ENCODE peak calls at places on chromosomes 2 and 18, in nine cellular contexts. F is A172; J is stimulated activated CD4-positive, alpha-beta T cell treated with anti-CD3 and anti-CD28 coated beads, Interleukin-4, amount 100 ng/mL, for 4 hours; C is occipital lobe; B is stromal cell of bone marrow; V is neural crest cell; G is WTC11; M is uterus; W is activated CD4-positive, alpha-beta T cell treated with anti-CD3 and anti-CD28 coated beads for 24 hours. P is an unnamed sample.

GRCh38 chr18:5879479-5879882 is 15.8 kb downstream of the TMEM200C start:
- DNase-seq in J (no peak), M (no peak), F (peak; percentile 4), G (no peak), C (no peak), B (peak; percentile 22), W (no peak), V (no peak), P (peak; percentile 43)

GRCh38 chr18:67359868-67360838 is 156.4 kb downstream of the DSEL start:
- DNase-seq in F (peak; percentile 70), B (peak; percentile 92), M (peak; percentile 65), V (no peak), J (no peak), G (no peak), C (peak; percentile 46), W (peak; percentile 29), P (no peak)

GRCh38 chr2:189836644-189837043 is 52.4 kb downstream of the PMS1 start:
- DNase-seq in J (no peak), F (peak; percentile 45), B (no peak), M (no peak), C (no peak), G (no peak), W (no peak), V (no peak), P (no peak)

GRCh38 chr2:1829831-1830230 is 85.5 kb upstream of the PXDN start:
- DNase-seq in W (no peak), V (no peak), G (no peak), J (no peak), C (no peak), M (no peak), F (no peak), B (no peak), P (no peak)

GRCh38 chr2:168180914-168181313 is 66.5 kb downstream of the STK39 start:
- DNase-seq in M (no peak), G (no peak), J (no peak), C (no peak), W (no peak), F (no peak), B (no peak), V (no peak), P (peak; percentile 50)

GRCh38 chr2:121689356-121689755 is 40.1 kb upstream of the CLASP1 start:
- DNase-seq in J (no peak), B (no peak), G (no peak), C (no peak), W (no peak), F (no peak), M (no peak), V (peak; percentile 20), P (peak; percentile 4)

GRCh38 chr18:13217466-13217961 is 1.0 kb upstream of the LDLRAD4 start:
- DNase-seq in G (peak; percentile 58), C (peak; percentile 57), J (peak; percentile 55), M (peak; percentile 49), W (peak; percentile 27), B (no peak), F (peak; percentile 40), V (peak; percentile 38), P (peak; percentile 55)

GRCh38 chr2:146324954-146325353 is 1519.9 kb upstream of the ACVR2A start:
- DNase-seq in F (no peak), M (no peak), G (no peak), C (no peak), B (no peak), W (no peak), V (no peak), J (no peak), P (no peak)

GRCh38 chr2:49940616-49941015 is 786.3 kb upstream of the FSHR start:
- DNase-seq in M (no peak), W (no peak), F (peak; percentile 3), V (no peak), C (no peak), B (no peak), J (no peak), G (no peak), P (no peak)

GRCh38 chr18:6370886-6371635 is 43.6 kb downstream of the L3MBTL4 start:
- DNase-seq in B (no peak), F (no peak), C (no peak), G (no peak), M (no peak), V (no peak), W (no peak), J (no peak), P (no peak)

GRCh38 chr2:9552491-9553178 is 3.0 kb downstream of the ADAM17 start:
- DNase-seq in J (no peak), F (peak; percentile 59), V (no peak), G (no peak), C (no peak), M (no peak), B (peak; percentile 76), W (no peak), P (no peak)

GRCh38 chr2:178386951-178387602 is 63.9 kb downstream of the PRKRA start:
- DNase-seq in B (peak; percentile 15), M (no peak), W (no peak), C (no peak), J (no peak), V (no peak), F (no peak), G (no peak), P (no peak)

GRCh38 chr2:70561893-70562292 is 8.3 kb upstream of the TGFA start:
- DNase-seq in W (no peak), J (no peak), M (no peak), G (no peak), B (no peak), C (no peak), V (no peak), F (no peak), P (no peak)

GRCh38 chr2:65630643-65631042 is 198.2 kb upstream of the SPRED2 start:
- DNase-seq in C (no peak), F (peak; percentile 79), W (no peak), V (no peak), G (no peak), B (peak; percentile 18), J (no peak), M (peak; percentile 75), P (no peak)

GRCh38 chr2:160522951-160523700 is 29.5 kb upstream of the RBMS1 start:
- DNase-seq in C (no peak), J (no peak), V (no peak), M (no peak), F (no peak), B (peak; percentile 77), G (no peak), W (no peak), P (no peak)